ENCODE peak calls at places on chromosomes 5 and 9, in ten cellular contexts. One of them, this sample, is unnamed.

GRCh38 chr5:79932510-79933504 is 58.3 kb downstream of the MTX3 start:
- DNase-seq in ELF-1: no peak
- DNase-seq in glomerular endothelial cell: no peak
- DNase-seq in head of caudate nucleus: no peak
- DNase-seq in stimulated activated CD4-positive, alpha-beta T cell treated with anti-CD3 and anti-CD28 coated beads, Interleukin-2, amount 100 ng/mL, for 48 hours: no peak
- DNase-seq in HT-29: no peak
- DNase-seq in fibroblast of the aortic adventitia: peak; percentile 40
- DNase-seq in CD4-positive, alpha-beta memory T cell: no peak
- DNase-seq in NCI-H2081: no peak
- DNase-seq in D341Med: no peak
- DNase-seq in this sample: no peak

GRCh38 chr9:88388886-88389617 is 808 bp downstream of the SPIN1 start:
- DNase-seq in HT-29: peak; percentile 63
- DNase-seq in ELF-1: peak; percentile 81
- DNase-seq in fibroblast of the aortic adventitia: peak; percentile 78
- DNase-seq in glomerular endothelial cell: no peak
- DNase-seq in NCI-H2081: peak; percentile 55
- DNase-seq in head of caudate nucleus: peak; percentile 33
- DNase-seq in stimulated activated CD4-positive, alpha-beta T cell treated with anti-CD3 and anti-CD28 coated beads, Interleukin-2, amount 100 ng/mL, for 48 hours: peak; percentile 33
- DNase-seq in CD4-positive, alpha-beta memory T cell: peak; percentile 38
- DNase-seq in D341Med: no peak
- DNase-seq in this sample: peak; percentile 14

GRCh38 chr5:61397937-61398336 is 65.9 kb downstream of the ZSWIM6 start:
- DNase-seq in fibroblast of the aortic adventitia: no peak
- DNase-seq in ELF-1: peak; percentile 37
- DNase-seq in stimulated activated CD4-positive, alpha-beta T cell treated with anti-CD3 and anti-CD28 coated beads, Interleukin-2, amount 100 ng/mL, for 48 hours: no peak
- DNase-seq in CD4-positive, alpha-beta memory T cell: no peak
- DNase-seq in head of caudate nucleus: no peak
- DNase-seq in glomerular endothelial cell: no peak
- DNase-seq in HT-29: no peak
- DNase-seq in NCI-H2081: no peak
- DNase-seq in D341Med: no peak
- DNase-seq in this sample: no peak

GRCh38 chr9:27033815-27034403 is 28.4 kb upstream of the LRRC19 start:
- DNase-seq in glomerular endothelial cell: peak; percentile 41
- DNase-seq in HT-29: peak; percentile 93
- DNase-seq in head of caudate nucleus: peak; percentile 42
- DNase-seq in stimulated activated CD4-positive, alpha-beta T cell treated with anti-CD3 and anti-CD28 coated beads, Interleukin-2, amount 100 ng/mL, for 48 hours: peak; percentile 46
- DNase-seq in CD4-positive, alpha-beta memory T cell: peak; percentile 28
- DNase-seq in D341Med: peak; percentile 51
- DNase-seq in NCI-H2081: peak; percentile 60
- DNase-seq in fibroblast of the aortic adventitia: peak; percentile 58
- DNase-seq in ELF-1: no peak
- DNase-seq in this sample: no peak

GRCh38 chr5:121915765-121916164 is 46.0 kb upstream of the SRFBP1 start:
- DNase-seq in HT-29: no peak
- DNase-seq in fibroblast of the aortic adventitia: no peak
- DNase-seq in NCI-H2081: peak; percentile 93
- DNase-seq in ELF-1: no peak
- DNase-seq in stimulated activated CD4-positive, alpha-beta T cell treated with anti-CD3 and anti-CD28 coated beads, Interleukin-2, amount 100 ng/mL, for 48 hours: no peak
- DNase-seq in head of caudate nucleus: no peak
- DNase-seq in glomerular endothelial cell: no peak
- DNase-seq in D341Med: no peak
- DNase-seq in CD4-positive, alpha-beta memory T cell: no peak
- DNase-seq in this sample: no peak

GRCh38 chr5:98428806-98429205 is 344.7 kb upstream of the RGMB start:
- DNase-seq in CD4-positive, alpha-beta memory T cell: no peak
- DNase-seq in stimulated activated CD4-positive, alpha-beta T cell treated with anti-CD3 and anti-CD28 coated beads, Interleukin-2, amount 100 ng/mL, for 48 hours: no peak
- DNase-seq in fibroblast of the aortic adventitia: peak; percentile 57
- DNase-seq in glomerular endothelial cell: no peak
- DNase-seq in HT-29: no peak
- DNase-seq in NCI-H2081: no peak
- DNase-seq in head of caudate nucleus: no peak
- DNase-seq in ELF-1: no peak
- DNase-seq in D341Med: no peak
- DNase-seq in this sample: no peak

GRCh38 chr5:36870399-36871040 is 6.0 kb upstream of the NIPBL start:
- DNase-seq in head of caudate nucleus: no peak
- DNase-seq in D341Med: peak; percentile 37
- DNase-seq in glomerular endothelial cell: no peak
- DNase-seq in HT-29: peak; percentile 84
- DNase-seq in ELF-1: no peak
- DNase-seq in CD4-positive, alpha-beta memory T cell: peak; percentile 73
- DNase-seq in NCI-H2081: peak; percentile 88
- DNase-seq in stimulated activated CD4-positive, alpha-beta T cell treated with anti-CD3 and anti-CD28 coated beads, Interleukin-2, amount 100 ng/mL, for 48 hours: no peak
- DNase-seq in fibroblast of the aortic adventitia: peak; percentile 80
- DNase-seq in this sample: peak; percentile 55

GRCh38 chr5:174327896-174328295 is 282.4 kb downstream of the NSG2 start:
- DNase-seq in HT-29: no peak
- DNase-seq in NCI-H2081: no peak
- DNase-seq in D341Med: no peak
- DNase-seq in fibroblast of the aortic adventitia: no peak
- DNase-seq in CD4-positive, alpha-beta memory T cell: no peak
- DNase-seq in glomerular endothelial cell: no peak
- DNase-seq in head of caudate nucleus: no peak
- DNase-seq in stimulated activated CD4-positive, alpha-beta T cell treated with anti-CD3 and anti-CD28 coated beads, Interleukin-2, amount 100 ng/mL, for 48 hours: no peak
- DNase-seq in ELF-1: no peak
- DNase-seq in this sample: no peak

GRCh38 chr5:154732212-154732611 is 23.0 kb upstream of the LARP1 start:
- DNase-seq in ELF-1: no peak
- DNase-seq in CD4-positive, alpha-beta memory T cell: no peak
- DNase-seq in head of caudate nucleus: no peak
- DNase-seq in NCI-H2081: no peak
- DNase-seq in HT-29: no peak
- DNase-seq in glomerular endothelial cell: no peak
- DNase-seq in D341Med: no peak
- DNase-seq in fibroblast of the aortic adventitia: no peak
- DNase-seq in stimulated activated CD4-positive, alpha-beta T cell treated with anti-CD3 and anti-CD28 coated beads, Interleukin-2, amount 100 ng/mL, for 48 hours: no peak
- DNase-seq in this sample: no peak

GRCh38 chr9:134243778-134244467 is 79.6 kb upstream of the RNU6ATAC start:
- DNase-seq in fibroblast of the aortic adventitia: no peak
- DNase-seq in ELF-1: no peak
- DNase-seq in head of caudate nucleus: peak; percentile 19
- DNase-seq in NCI-H2081: no peak
- DNase-seq in CD4-positive, alpha-beta memory T cell: peak; percentile 49
- DNase-seq in stimulated activated CD4-positive, alpha-beta T cell treated with anti-CD3 and anti-CD28 coated beads, Interleukin-2, amount 100 ng/mL, for 48 hours: peak; percentile 7
- DNase-seq in glomerular endothelial cell: no peak
- DNase-seq in D341Med: no peak
- DNase-seq in HT-29: no peak
- DNase-seq in this sample: no peak

GRCh38 chr5:14185336-14186131 is 42.4 kb downstream of the TRIO start:
- DNase-seq in fibroblast of the aortic adventitia: peak; percentile 77
- DNase-seq in stimulated activated CD4-positive, alpha-beta T cell treated with anti-CD3 and anti-CD28 coated beads, Interleukin-2, amount 100 ng/mL, for 48 hours: no peak
- DNase-seq in head of caudate nucleus: peak; percentile 45
- DNase-seq in D341Med: no peak
- DNase-seq in NCI-H2081: no peak
- DNase-seq in ELF-1: no peak
- DNase-seq in CD4-positive, alpha-beta memory T cell: no peak
- DNase-seq in HT-29: peak; percentile 26
- DNase-seq in glomerular endothelial cell: no peak
- DNase-seq in this sample: no peak

GRCh38 chr9:113578877-113579269 is 115.3 kb downstream of the RGS3 start:
- DNase-seq in fibroblast of the aortic adventitia: peak; percentile 81
- DNase-seq in ELF-1: no peak
- DNase-seq in CD4-positive, alpha-beta memory T cell: peak; percentile 82
- DNase-seq in D341Med: no peak
- DNase-seq in glomerular endothelial cell: no peak
- DNase-seq in NCI-H2081: peak; percentile 4
- DNase-seq in head of caudate nucleus: peak; percentile 53
- DNase-seq in stimulated activated CD4-positive, alpha-beta T cell treated with anti-CD3 and anti-CD28 coated beads, Interleukin-2, amount 100 ng/mL, for 48 hours: peak; percentile 71
- DNase-seq in HT-29: peak; percentile 89
- DNase-seq in this sample: no peak

GRCh38 chr5:95163079-95163478 is 121.8 kb downstream of the MCTP1 start:
- DNase-seq in D341Med: no peak
- DNase-seq in fibroblast of the aortic adventitia: no peak
- DNase-seq in HT-29: no peak
- DNase-seq in CD4-positive, alpha-beta memory T cell: no peak
- DNase-seq in head of caudate nucleus: no peak
- DNase-seq in stimulated activated CD4-positive, alpha-beta T cell treated with anti-CD3 and anti-CD28 coated beads, Interleukin-2, amount 100 ng/mL, for 48 hours: no peak
- DNase-seq in glomerular endothelial cell: no peak
- DNase-seq in ELF-1: no peak
- DNase-seq in NCI-H2081: peak; percentile 76
- DNase-seq in this sample: no peak

GRCh38 chr5:169668732-169669131 is 31.7 kb downstream of the DOCK2 start:
- DNase-seq in ELF-1: no peak
- DNase-seq in NCI-H2081: no peak
- DNase-seq in fibroblast of the aortic adventitia: peak; percentile 35
- DNase-seq in CD4-positive, alpha-beta memory T cell: no peak
- DNase-seq in D341Med: no peak
- DNase-seq in HT-29: no peak
- DNase-seq in head of caudate nucleus: no peak
- DNase-seq in glomerular endothelial cell: no peak
- DNase-seq in stimulated activated CD4-positive, alpha-beta T cell treated with anti-CD3 and anti-CD28 coated beads, Interleukin-2, amount 100 ng/mL, for 48 hours: no peak
- DNase-seq in this sample: no peak

GRCh38 chr9:69380301-69380700 is 55.3 kb downstream of the ENTREP1 start:
- DNase-seq in fibroblast of the aortic adventitia: no peak
- DNase-seq in ELF-1: no peak
- DNase-seq in stimulated activated CD4-positive, alpha-beta T cell treated with anti-CD3 and anti-CD28 coated beads, Interleukin-2, amount 100 ng/mL, for 48 hours: no peak
- DNase-seq in D341Med: no peak
- DNase-seq in NCI-H2081: no peak
- DNase-seq in HT-29: no peak
- DNase-seq in CD4-positive, alpha-beta memory T cell: no peak
- DNase-seq in head of caudate nucleus: no peak
- DNase-seq in glomerular endothelial cell: no peak
- DNase-seq in this sample: no peak

GRCh38 chr5:61604626-61605025 is 272.6 kb downstream of the ZSWIM6 start:
- DNase-seq in ELF-1: no peak
- DNase-seq in fibroblast of the aortic adventitia: no peak
- DNase-seq in HT-29: no peak
- DNase-seq in CD4-positive, alpha-beta memory T cell: no peak
- DNase-seq in NCI-H2081: no peak
- DNase-seq in D341Med: no peak
- DNase-seq in glomerular endothelial cell: no peak
- DNase-seq in stimulated activated CD4-positive, alpha-beta T cell treated with anti-CD3 and anti-CD28 coated beads, Interleukin-2, amount 100 ng/mL, for 48 hours: no peak
- DNase-seq in head of caudate nucleus: no peak
- DNase-seq in this sample: no peak

GRCh38 chr9:109497193-109498165 is 628 bp downstream of the PTPN3 start:
- DNase-seq in D341Med: peak; percentile 67
- DNase-seq in HT-29: peak; percentile 64
- DNase-seq in ELF-1: no peak
- DNase-seq in head of caudate nucleus: no peak
- DNase-seq in fibroblast of the aortic adventitia: no peak
- DNase-seq in NCI-H2081: peak; percentile 72
- DNase-seq in stimulated activated CD4-positive, alpha-beta T cell treated with anti-CD3 and anti-CD28 coated beads, Interleukin-2, amount 100 ng/mL, for 48 hours: no peak
- DNase-seq in CD4-positive, alpha-beta memory T cell: no peak
- DNase-seq in glomerular endothelial cell: no peak
- DNase-seq in this sample: no peak

GRCh38 chr9:76396597-76396996 is 2.4 kb upstream of the RFK start:
- DNase-seq in glomerular endothelial cell: no peak
- DNase-seq in stimulated activated CD4-positive, alpha-beta T cell treated with anti-CD3 and anti-CD28 coated beads, Interleukin-2, amount 100 ng/mL, for 48 hours: no peak
- DNase-seq in head of caudate nucleus: no peak
- DNase-seq in fibroblast of the aortic adventitia: no peak
- DNase-seq in D341Med: no peak
- DNase-seq in HT-29: no peak
- DNase-seq in NCI-H2081: no peak
- DNase-seq in CD4-positive, alpha-beta memory T cell: no peak
- DNase-seq in ELF-1: no peak
- DNase-seq in this sample: no peak

GRCh38 chr5:129003232-129003631 is 37.9 kb downstream of the SLC27A6 start:
- DNase-seq in head of caudate nucleus: no peak
- DNase-seq in CD4-positive, alpha-beta memory T cell: no peak
- DNase-seq in fibroblast of the aortic adventitia: no peak
- DNase-seq in ELF-1: peak; percentile 2
- DNase-seq in HT-29: no peak
- DNase-seq in D341Med: no peak
- DNase-seq in glomerular endothelial cell: no peak
- DNase-seq in stimulated activated CD4-positive, alpha-beta T cell treated with anti-CD3 and anti-CD28 coated beads, Interleukin-2, amount 100 ng/mL, for 48 hours: no peak
- DNase-seq in NCI-H2081: no peak
- DNase-seq in this sample: no peak

GRCh38 chr9:87178353-87178752 is 231.0 kb upstream of the GAS1 start:
- DNase-seq in stimulated activated CD4-positive, alpha-beta T cell treated with anti-CD3 and anti-CD28 coated beads, Interleukin-2, amount 100 ng/mL, for 48 hours: no peak
- DNase-seq in CD4-positive, alpha-beta memory T cell: no peak
- DNase-seq in HT-29: no peak
- DNase-seq in NCI-H2081: no peak
- DNase-seq in head of caudate nucleus: no peak
- DNase-seq in glomerular endothelial cell: no peak
- DNase-seq in ELF-1: no peak
- DNase-seq in D341Med: no peak
- DNase-seq in fibroblast of the aortic adventitia: no peak
- DNase-seq in this sample: no peak

GRCh38 chr5:31383734-31384133 is 148.2 kb downstream of the DROSHA start:
- DNase-seq in ELF-1: no peak
- DNase-seq in head of caudate nucleus: no peak
- DNase-seq in NCI-H2081: no peak
- DNase-seq in glomerular endothelial cell: no peak
- DNase-seq in CD4-positive, alpha-beta memory T cell: no peak
- DNase-seq in HT-29: no peak
- DNase-seq in D341Med: no peak
- DNase-seq in fibroblast of the aortic adventitia: peak; percentile 54
- DNase-seq in stimulated activated CD4-positive, alpha-beta T cell treated with anti-CD3 and anti-CD28 coated beads, Interleukin-2, amount 100 ng/mL, for 48 hours: no peak
- DNase-seq in this sample: no peak

GRCh38 chr9:34899535-34900158 is 58.4 kb upstream of the PHF24 start:
- DNase-seq in CD4-positive, alpha-beta memory T cell: peak; percentile 78
- DNase-seq in NCI-H2081: peak; percentile 76
- DNase-seq in D341Med: peak; percentile 80
- DNase-seq in ELF-1: peak; percentile 84
- DNase-seq in stimulated activated CD4-positive, alpha-beta T cell treated with anti-CD3 and anti-CD28 coated beads, Interleukin-2, amount 100 ng/mL, for 48 hours: peak; percentile 75
- DNase-seq in glomerular endothelial cell: peak; percentile 42
- DNase-seq in head of caudate nucleus: peak; percentile 92
- DNase-seq in HT-29: peak; percentile 84
- DNase-seq in fibroblast of the aortic adventitia: peak; percentile 77
- DNase-seq in this sample: peak; percentile 24

GRCh38 chr5:156475831-156476551 is 149.0 kb downstream of the SGCD start:
- DNase-seq in stimulated activated CD4-positive, alpha-beta T cell treated with anti-CD3 and anti-CD28 coated beads, Interleukin-2, amount 100 ng/mL, for 48 hours: no peak
- DNase-seq in D341Med: no peak
- DNase-seq in ELF-1: peak; percentile 66
- DNase-seq in HT-29: no peak
- DNase-seq in fibroblast of the aortic adventitia: peak; percentile 76
- DNase-seq in glomerular endothelial cell: no peak
- DNase-seq in head of caudate nucleus: peak; percentile 6
- DNase-seq in CD4-positive, alpha-beta memory T cell: no peak
- DNase-seq in NCI-H2081: no peak
- DNase-seq in this sample: no peak

GRCh38 chr9:115204827-115205506 is 87.0 kb upstream of the TNC start:
- DNase-seq in head of caudate nucleus: no peak
- DNase-seq in HT-29: peak; percentile 18
- DNase-seq in stimulated activated CD4-positive, alpha-beta T cell treated with anti-CD3 and anti-CD28 coated beads, Interleukin-2, amount 100 ng/mL, for 48 hours: no peak
- DNase-seq in ELF-1: no peak
- DNase-seq in fibroblast of the aortic adventitia: peak; percentile 77
- DNase-seq in D341Med: no peak
- DNase-seq in CD4-positive, alpha-beta memory T cell: no peak
- DNase-seq in glomerular endothelial cell: no peak
- DNase-seq in NCI-H2081: no peak
- DNase-seq in this sample: no peak

GRCh38 chr5:171913987-171914273 is 92.5 kb downstream of the FBXW11 start:
- DNase-seq in CD4-positive, alpha-beta memory T cell: no peak
- DNase-seq in stimulated activated CD4-positive, alpha-beta T cell treated with anti-CD3 and anti-CD28 coated beads, Interleukin-2, amount 100 ng/mL, for 48 hours: no peak
- DNase-seq in HT-29: no peak
- DNase-seq in NCI-H2081: no peak
- DNase-seq in glomerular endothelial cell: no peak
- DNase-seq in ELF-1: no peak
- DNase-seq in fibroblast of the aortic adventitia: peak; percentile 44
- DNase-seq in D341Med: no peak
- DNase-seq in head of caudate nucleus: no peak
- DNase-seq in this sample: no peak

GRCh38 chr5:139848508-139849100 is 53.0 kb downstream of the PSD2 start:
- DNase-seq in NCI-H2081: no peak
- DNase-seq in stimulated activated CD4-positive, alpha-beta T cell treated with anti-CD3 and anti-CD28 coated beads, Interleukin-2, amount 100 ng/mL, for 48 hours: no peak
- DNase-seq in head of caudate nucleus: no peak
- DNase-seq in glomerular endothelial cell: no peak
- DNase-seq in CD4-positive, alpha-beta memory T cell: no peak
- DNase-seq in ELF-1: no peak
- DNase-seq in fibroblast of the aortic adventitia: no peak
- DNase-seq in D341Med: no peak
- DNase-seq in HT-29: no peak
- DNase-seq in this sample: no peak

GRCh38 chr9:21413089-21414023 is 4.4 kb downstream of the IFNA8 start:
- DNase-seq in ELF-1: peak; percentile 39
- DNase-seq in D341Med: no peak
- DNase-seq in glomerular endothelial cell: no peak
- DNase-seq in NCI-H2081: no peak
- DNase-seq in fibroblast of the aortic adventitia: no peak
- DNase-seq in head of caudate nucleus: no peak
- DNase-seq in CD4-positive, alpha-beta memory T cell: no peak
- DNase-seq in HT-29: no peak
- DNase-seq in stimulated activated CD4-positive, alpha-beta T cell treated with anti-CD3 and anti-CD28 coated beads, Interleukin-2, amount 100 ng/mL, for 48 hours: no peak
- DNase-seq in this sample: no peak

GRCh38 chr5:178293400-178293799 is 60.8 kb upstream of the PHYKPL start:
- DNase-seq in CD4-positive, alpha-beta memory T cell: no peak
- DNase-seq in HT-29: no peak
- DNase-seq in stimulated activated CD4-positive, alpha-beta T cell treated with anti-CD3 and anti-CD28 coated beads, Interleukin-2, amount 100 ng/mL, for 48 hours: no peak
- DNase-seq in D341Med: no peak
- DNase-seq in head of caudate nucleus: no peak
- DNase-seq in NCI-H2081: no peak
- DNase-seq in ELF-1: no peak
- DNase-seq in fibroblast of the aortic adventitia: no peak
- DNase-seq in glomerular endothelial cell: no peak
- DNase-seq in this sample: no peak

This sample was measured in NCI-H2107.